ENCODE peak calls at places on chromosome X, in five cellular contexts. One of them, this sample, is unnamed.

GRCh38 chrX:12951590-12951965 is 23.3 kb upstream of the TMSB4X start:
- DNase-seq in skeletal muscle cell: no peak
- DNase-seq in A549: no peak
- DNase-seq in AG04450: no peak
- DNase-seq in transverse colon: no peak
- DNase-seq in this sample: no peak

GRCh38 chrX:154649864-154650510 is 3.4 kb downstream of the CTAG2 start:
- DNase-seq in skeletal muscle cell: no peak
- DNase-seq in A549: no peak
- DNase-seq in AG04450: no peak
- DNase-seq in transverse colon: no peak
- DNase-seq in this sample: no peak

GRCh38 chrX:45760187-45760742 is 559.6 kb upstream of the DIPK2B start:
- DNase-seq in skeletal muscle cell: no peak
- DNase-seq in A549: no peak
- DNase-seq in AG04450: no peak
- DNase-seq in transverse colon: no peak
- DNase-seq in this sample: no peak

GRCh38 chrX:32562261-32562660 is 649.1 kb downstream of the DMD start:
- DNase-seq in skeletal muscle cell: no peak
- DNase-seq in A549: no peak
- DNase-seq in AG04450: no peak
- DNase-seq in transverse colon: no peak
- DNase-seq in this sample: no peak

GRCh38 chrX:151703487-151703886 is 8.2 kb downstream of the PRRG3 start:
- DNase-seq in skeletal muscle cell: peak
- DNase-seq in A549: no peak
- DNase-seq in AG04450: no peak
- DNase-seq in transverse colon: no peak
- DNase-seq in this sample: no peak

GRCh38 chrX:130086414-130087207 is 23.7 kb downstream of the ELF4 start:
- DNase-seq in skeletal muscle cell: no peak
- DNase-seq in A549: no peak
- DNase-seq in AG04450: no peak
- DNase-seq in transverse colon: peak
- DNase-seq in this sample: no peak

GRCh38 chrX:9269134-9269533 is 195.7 kb upstream of the TBL1X start:
- DNase-seq in skeletal muscle cell: no peak
- DNase-seq in A549: no peak
- DNase-seq in AG04450: no peak
- DNase-seq in transverse colon: no peak
- DNase-seq in this sample: peak

GRCh38 chrX:123184858-123185251 is 777 bp downstream of the GRIA3 start:
- DNase-seq in skeletal muscle cell: no peak
- DNase-seq in A549: no peak
- DNase-seq in AG04450: no peak
- DNase-seq in transverse colon: no peak
- DNase-seq in this sample: no peak

GRCh38 chrX:43898406-43898805 is 16.2 kb upstream of the MAOB start:
- DNase-seq in skeletal muscle cell: no peak
- DNase-seq in A549: no peak
- DNase-seq in AG04450: no peak
- DNase-seq in transverse colon: no peak
- DNase-seq in this sample: no peak